ENCODE peak calls at places on chromosomes 1 and 21, in five cellular contexts. One of them, this sample, is unnamed.

GRCh38 chr1:29685387-29685786 is 449.1 kb downstream of the PTPRU start:
- DNase-seq in fibroblast of mammary gland: no peak
- DNase-seq in activated naive CD8-positive, alpha-beta T cell treated with anti-CD3 and anti-CD28 coated beads, Interleukin-2, amount 50 U/mL, for 16 hours: no peak
- DNase-seq in NCI-H1417: no peak
- DNase-seq in transverse colon: no peak
- DNase-seq in this sample: no peak

GRCh38 chr21:42037943-42038342 is 27.8 kb upstream of the ZBTB21 start:
- DNase-seq in fibroblast of mammary gland: no peak
- DNase-seq in activated naive CD8-positive, alpha-beta T cell treated with anti-CD3 and anti-CD28 coated beads, Interleukin-2, amount 50 U/mL, for 16 hours: no peak
- DNase-seq in NCI-H1417: no peak
- DNase-seq in transverse colon: peak; percentile 38
- DNase-seq in this sample: no peak

GRCh38 chr1:194024659-194025058 is 838.2 kb upstream of the B3GALT2 start:
- DNase-seq in fibroblast of mammary gland: peak; percentile 34
- DNase-seq in activated naive CD8-positive, alpha-beta T cell treated with anti-CD3 and anti-CD28 coated beads, Interleukin-2, amount 50 U/mL, for 16 hours: no peak
- DNase-seq in NCI-H1417: no peak
- DNase-seq in transverse colon: no peak
- DNase-seq in this sample: no peak

GRCh38 chr1:100122177-100122576 is 10.6 kb downstream of the SASS6 start:
- DNase-seq in fibroblast of mammary gland: no peak
- DNase-seq in activated naive CD8-positive, alpha-beta T cell treated with anti-CD3 and anti-CD28 coated beads, Interleukin-2, amount 50 U/mL, for 16 hours: no peak
- DNase-seq in NCI-H1417: no peak
- DNase-seq in transverse colon: no peak
- DNase-seq in this sample: no peak

GRCh38 chr1:92736395-92736794 is 48.5 kb downstream of the EVI5 start:
- DNase-seq in fibroblast of mammary gland: peak; percentile 24
- DNase-seq in activated naive CD8-positive, alpha-beta T cell treated with anti-CD3 and anti-CD28 coated beads, Interleukin-2, amount 50 U/mL, for 16 hours: no peak
- DNase-seq in NCI-H1417: peak; percentile 3
- DNase-seq in transverse colon: no peak
- DNase-seq in this sample: no peak

GRCh38 chr1:232533328-232533727 is 96.6 kb downstream of the SIPA1L2 start:
- DNase-seq in fibroblast of mammary gland: no peak
- DNase-seq in activated naive CD8-positive, alpha-beta T cell treated with anti-CD3 and anti-CD28 coated beads, Interleukin-2, amount 50 U/mL, for 16 hours: no peak
- DNase-seq in NCI-H1417: no peak
- DNase-seq in transverse colon: no peak
- DNase-seq in this sample: no peak

GRCh38 chr1:32622205-32622604 is 28.1 kb downstream of the ZBTB8OS start:
- DNase-seq in fibroblast of mammary gland: no peak
- DNase-seq in activated naive CD8-positive, alpha-beta T cell treated with anti-CD3 and anti-CD28 coated beads, Interleukin-2, amount 50 U/mL, for 16 hours: no peak
- DNase-seq in NCI-H1417: no peak
- DNase-seq in transverse colon: no peak
- DNase-seq in this sample: no peak

GRCh38 chr1:39490596-39491145 is 765 bp upstream of the BMP8A start:
- DNase-seq in fibroblast of mammary gland: no peak
- DNase-seq in activated naive CD8-positive, alpha-beta T cell treated with anti-CD3 and anti-CD28 coated beads, Interleukin-2, amount 50 U/mL, for 16 hours: no peak
- DNase-seq in NCI-H1417: peak; percentile 80
- DNase-seq in transverse colon: peak; percentile 44
- DNase-seq in this sample: no peak

GRCh38 chr1:70043806-70044205 is 161.6 kb downstream of the LRRC40 start:
- DNase-seq in fibroblast of mammary gland: peak; percentile 64
- DNase-seq in activated naive CD8-positive, alpha-beta T cell treated with anti-CD3 and anti-CD28 coated beads, Interleukin-2, amount 50 U/mL, for 16 hours: no peak
- DNase-seq in NCI-H1417: no peak
- DNase-seq in transverse colon: no peak
- DNase-seq in this sample: no peak

GRCh38 chr1:31776032-31776431 is 11.9 kb upstream of the ADGRB2 start:
- DNase-seq in fibroblast of mammary gland: no peak
- DNase-seq in activated naive CD8-positive, alpha-beta T cell treated with anti-CD3 and anti-CD28 coated beads, Interleukin-2, amount 50 U/mL, for 16 hours: no peak
- DNase-seq in NCI-H1417: no peak
- DNase-seq in transverse colon: no peak
- DNase-seq in this sample: no peak

GRCh38 chr1:70008658-70009057 is 196.7 kb downstream of the LRRC40 start:
- DNase-seq in fibroblast of mammary gland: peak; percentile 21
- DNase-seq in activated naive CD8-positive, alpha-beta T cell treated with anti-CD3 and anti-CD28 coated beads, Interleukin-2, amount 50 U/mL, for 16 hours: no peak
- DNase-seq in NCI-H1417: no peak
- DNase-seq in transverse colon: no peak
- DNase-seq in this sample: no peak

GRCh38 chr1:26281971-26282693 is 2.2 kb downstream of the SH3BGRL3 start:
- DNase-seq in fibroblast of mammary gland: peak; percentile 43
- DNase-seq in activated naive CD8-positive, alpha-beta T cell treated with anti-CD3 and anti-CD28 coated beads, Interleukin-2, amount 50 U/mL, for 16 hours: no peak
- DNase-seq in NCI-H1417: peak; percentile 12
- DNase-seq in transverse colon: peak; percentile 11
- DNase-seq in this sample: peak; percentile 87

GRCh38 chr1:83545450-83545849 is 453.5 kb downstream of the TTLL7 start:
- DNase-seq in fibroblast of mammary gland: peak; percentile 22
- DNase-seq in activated naive CD8-positive, alpha-beta T cell treated with anti-CD3 and anti-CD28 coated beads, Interleukin-2, amount 50 U/mL, for 16 hours: no peak
- DNase-seq in NCI-H1417: no peak
- DNase-seq in transverse colon: no peak
- DNase-seq in this sample: no peak

GRCh38 chr21:43805275-43805800 is 16.0 kb downstream of the RRP1 start:
- DNase-seq in fibroblast of mammary gland: no peak
- DNase-seq in activated naive CD8-positive, alpha-beta T cell treated with anti-CD3 and anti-CD28 coated beads, Interleukin-2, amount 50 U/mL, for 16 hours: no peak
- DNase-seq in NCI-H1417: no peak
- DNase-seq in transverse colon: peak; percentile 52
- DNase-seq in this sample: peak; percentile 55

GRCh38 chr21:15928686-15929085 is 198.9 kb downstream of the USP25 start:
- DNase-seq in fibroblast of mammary gland: peak; percentile 13
- DNase-seq in activated naive CD8-positive, alpha-beta T cell treated with anti-CD3 and anti-CD28 coated beads, Interleukin-2, amount 50 U/mL, for 16 hours: no peak
- DNase-seq in NCI-H1417: no peak
- DNase-seq in transverse colon: no peak
- DNase-seq in this sample: no peak

GRCh38 chr1:62275095-62275494 is 44.1 kb downstream of the KANK4 start:
- DNase-seq in fibroblast of mammary gland: no peak
- DNase-seq in activated naive CD8-positive, alpha-beta T cell treated with anti-CD3 and anti-CD28 coated beads, Interleukin-2, amount 50 U/mL, for 16 hours: no peak
- DNase-seq in NCI-H1417: no peak
- DNase-seq in transverse colon: no peak
- DNase-seq in this sample: no peak

GRCh38 chr1:924619-925323 is 1.0 kb downstream of the SAMD11 start:
- DNase-seq in fibroblast of mammary gland: no peak
- DNase-seq in activated naive CD8-positive, alpha-beta T cell treated with anti-CD3 and anti-CD28 coated beads, Interleukin-2, amount 50 U/mL, for 16 hours: no peak
- DNase-seq in NCI-H1417: peak; percentile 69
- DNase-seq in transverse colon: peak; percentile 36
- DNase-seq in this sample: peak; percentile 91

GRCh38 chr1:119372493-119373086 is 4.0 kb downstream of the HAO2 start:
- DNase-seq in fibroblast of mammary gland: peak; percentile 37
- DNase-seq in activated naive CD8-positive, alpha-beta T cell treated with anti-CD3 and anti-CD28 coated beads, Interleukin-2, amount 50 U/mL, for 16 hours: no peak
- DNase-seq in NCI-H1417: peak; percentile 60
- DNase-seq in transverse colon: peak; percentile 55
- DNase-seq in this sample: no peak

GRCh38 chr1:230633469-230633868 is 8.8 kb upstream of the COG2 start:
- DNase-seq in fibroblast of mammary gland: peak; percentile 7
- DNase-seq in activated naive CD8-positive, alpha-beta T cell treated with anti-CD3 and anti-CD28 coated beads, Interleukin-2, amount 50 U/mL, for 16 hours: no peak
- DNase-seq in NCI-H1417: peak; percentile 48
- DNase-seq in transverse colon: no peak
- DNase-seq in this sample: no peak

GRCh38 chr1:98104285-98104684 is 183.5 kb upstream of the DPYD start:
- DNase-seq in fibroblast of mammary gland: peak; percentile 82
- DNase-seq in activated naive CD8-positive, alpha-beta T cell treated with anti-CD3 and anti-CD28 coated beads, Interleukin-2, amount 50 U/mL, for 16 hours: no peak
- DNase-seq in NCI-H1417: no peak
- DNase-seq in transverse colon: no peak
- DNase-seq in this sample: no peak

GRCh38 chr1:87905651-87906050 is 577.0 kb downstream of the LMO4 start:
- DNase-seq in fibroblast of mammary gland: no peak
- DNase-seq in activated naive CD8-positive, alpha-beta T cell treated with anti-CD3 and anti-CD28 coated beads, Interleukin-2, amount 50 U/mL, for 16 hours: no peak
- DNase-seq in NCI-H1417: no peak
- DNase-seq in transverse colon: no peak
- DNase-seq in this sample: no peak

GRCh38 chr1:89842547-89843278 is 21.9 kb downstream of the LRRC8D start:
- DNase-seq in fibroblast of mammary gland: peak; percentile 27
- DNase-seq in activated naive CD8-positive, alpha-beta T cell treated with anti-CD3 and anti-CD28 coated beads, Interleukin-2, amount 50 U/mL, for 16 hours: no peak
- DNase-seq in NCI-H1417: no peak
- DNase-seq in transverse colon: no peak
- DNase-seq in this sample: no peak

GRCh38 chr1:212760126-212760823 is 31.3 kb downstream of the NSL1 start:
- DNase-seq in fibroblast of mammary gland: peak; percentile 15
- DNase-seq in activated naive CD8-positive, alpha-beta T cell treated with anti-CD3 and anti-CD28 coated beads, Interleukin-2, amount 50 U/mL, for 16 hours: peak; percentile 41
- DNase-seq in NCI-H1417: no peak
- DNase-seq in transverse colon: peak; percentile 21
- DNase-seq in this sample: peak; percentile 39

GRCh38 chr21:22444990-22445389 is 1446.8 kb downstream of the NCAM2 start:
- DNase-seq in fibroblast of mammary gland: no peak
- DNase-seq in activated naive CD8-positive, alpha-beta T cell treated with anti-CD3 and anti-CD28 coated beads, Interleukin-2, amount 50 U/mL, for 16 hours: no peak
- DNase-seq in NCI-H1417: no peak
- DNase-seq in transverse colon: no peak
- DNase-seq in this sample: no peak